ENCODE peak calls at places on chromosomes 5 and 9, in eight cellular contexts. Z, G, E, U, A, V, I and N are unnamed samples.

GRCh38 chr9:72826954-72827953 is 125.6 kb downstream of the ALDH1A1 start:
- DNase-seq in Z (no peak), G (no peak), E (no peak), U (no peak), A (no peak), V (no peak), I (no peak), N (peak)

GRCh38 chr5:119367502-119368237 is 11.9 kb downstream of the TNFAIP8 start:
- DNase-seq in Z (no peak), G (no peak), E (peak), U (peak), A (no peak), V (no peak), I (no peak), N (no peak)

GRCh38 chr9:91680129-91680528 is 256.5 kb upstream of the NFIL3 start:
- DNase-seq in Z (peak), G (no peak), E (peak), U (no peak), A (no peak), V (no peak), I (no peak), N (no peak)

GRCh38 chr5:81826128-81826527 is 75.2 kb upstream of the SSBP2 start:
- DNase-seq in Z (peak), G (no peak), E (peak), U (no peak), A (no peak), V (no peak), I (no peak), N (no peak)

GRCh38 chr9:91001146-91001611 is 199.6 kb downstream of the SYK start:
- DNase-seq in Z (peak), G (peak), E (peak), U (peak), A (no peak), V (no peak), I (no peak), N (no peak)

GRCh38 chr9:131310833-131311554 is 21.5 kb downstream of the PLPP7 start:
- DNase-seq in Z (no peak), G (no peak), E (peak), U (no peak), A (peak), V (no peak), I (peak), N (no peak)

GRCh38 chr5:53170748-53171349 is 61.3 kb upstream of the MOCS2 start:
- DNase-seq in Z (peak), G (no peak), E (peak), U (no peak), A (no peak), V (peak), I (no peak), N (peak)

GRCh38 chr5:168365581-168366081 is 74.2 kb downstream of the WWC1 start:
- DNase-seq in Z (no peak), G (no peak), E (peak), U (no peak), A (no peak), V (no peak), I (peak), N (no peak)

GRCh38 chr5:14143843-14144585 is 872 bp downstream of the TRIO start:
- DNase-seq in Z (no peak), G (peak), E (peak), U (no peak), A (peak), V (peak), I (peak), N (peak)

GRCh38 chr5:179766021-179766725 is 27.6 kb upstream of the LTC4S start:
- DNase-seq in Z (peak), G (no peak), E (peak), U (no peak), A (no peak), V (no peak), I (no peak), N (no peak)

GRCh38 chr9:129208191-129209091 is 30.4 kb upstream of the IER5L start:
- DNase-seq in Z (no peak), G (no peak), E (no peak), U (no peak), A (no peak), V (no peak), I (no peak), N (peak)